ENCODE peak calls at places on chromosomes 16 and 17, in ten cellular contexts. D, H, L, O, B, F, C, U, K and Q are unnamed samples.

GRCh38 chr17:72117470-72117747 is 3.4 kb upstream of the SOX9 start:
- DNase-seq in D (no peak), H (no peak), L (no peak), O (no peak), B (no peak), F (no peak), C (no peak), U (no peak), K (no peak), Q (no peak)

GRCh38 chr17:75570034-75570676 is 17.4 kb upstream of the MYO15B start:
- DNase-seq in D (no peak), H (no peak), L (no peak), O (no peak), B (no peak), F (no peak), C (no peak), U (no peak), K (no peak), Q (no peak)

GRCh38 chr16:81587626-81588160 is 143.1 kb downstream of the CMIP start:
- DNase-seq in D (no peak), H (no peak), L (no peak), O (no peak), B (no peak), F (no peak), C (no peak), U (no peak), K (no peak), Q (no peak)

GRCh38 chr16:89368604-89369249 is 121.6 kb downstream of the ANKRD11 start:
- DNase-seq in D (no peak), H (no peak), L (no peak), O (no peak), B (no peak), F (no peak), C (no peak), U (no peak), K (no peak), Q (no peak)

GRCh38 chr17:18004345-18004744 is 31.7 kb downstream of the DRC3 start:
- DNase-seq in D (no peak), H (no peak), L (no peak), O (peak), B (no peak), F (no peak), C (no peak), U (no peak), K (peak), Q (no peak)

GRCh38 chr17:40895106-40895730 is 10.2 kb upstream of the KRT20 start:
- DNase-seq in D (no peak), H (no peak), L (no peak), O (no peak), B (no peak), F (no peak), C (no peak), U (peak), K (no peak), Q (no peak)

GRCh38 chr17:56172517-56172982 is 19.3 kb downstream of the ANKFN1 start:
- DNase-seq in D (no peak), H (no peak), L (no peak), O (no peak), B (no peak), F (no peak), C (no peak), U (peak), K (no peak), Q (no peak)

GRCh38 chr16:11374255-11374654 is 29.0 kb downstream of the RMI2 start:
- DNase-seq in D (no peak), H (no peak), L (no peak), O (no peak), B (no peak), F (no peak), C (no peak), U (no peak), K (no peak), Q (no peak)

GRCh38 chr16:87461466-87461975 is 31.3 kb downstream of the ZCCHC14 start:
- DNase-seq in D (no peak), H (no peak), L (peak), O (peak), B (peak), F (peak), C (peak), U (no peak), K (peak), Q (no peak)

GRCh38 chr17:6269474-6269873 is 165.4 kb downstream of the AIPL1 start:
- DNase-seq in D (no peak), H (no peak), L (peak), O (peak), B (no peak), F (peak), C (peak), U (peak), K (no peak), Q (no peak)

GRCh38 chr17:49290690-49291326 is 60.2 kb upstream of the PHOSPHO1 start:
- DNase-seq in D (peak), H (no peak), L (no peak), O (peak), B (no peak), F (peak), C (peak), U (peak), K (peak), Q (no peak)

GRCh38 chr17:49760296-49760695 is 3.6 kb downstream of the FAM117A start:
- DNase-seq in D (no peak), H (no peak), L (no peak), O (no peak), B (no peak), F (no peak), C (no peak), U (no peak), K (no peak), Q (no peak)

GRCh38 chr16:87278191-87279093 is 38.8 kb downstream of the C16orf95 start:
- DNase-seq in D (peak), H (no peak), L (peak), O (peak), B (peak), F (peak), C (peak), U (peak), K (peak), Q (no peak)

GRCh38 chr16:69179255-69180010 is 7.5 kb upstream of the SNTB2 start:
- DNase-seq in D (no peak), H (no peak), L (no peak), O (peak), B (peak), F (peak), C (no peak), U (peak), K (no peak), Q (no peak)

GRCh38 chr17:77325826-77326581 is 185.2 kb downstream of the SEC14L1 start:
- DNase-seq in D (no peak), H (no peak), L (no peak), O (peak), B (peak), F (peak), C (peak), U (peak), K (no peak), Q (no peak)

GRCh38 chr16:12503201-12503600 is 300.5 kb downstream of the CPPED1 start:
- DNase-seq in D (no peak), H (no peak), L (no peak), O (no peak), B (no peak), F (no peak), C (no peak), U (no peak), K (peak), Q (no peak)

GRCh38 chr16:75433732-75434413 is 570 bp upstream of the CFDP1 start:
- DNase-seq in D (no peak), H (no peak), L (peak), O (peak), B (peak), F (peak), C (peak), U (peak), K (peak), Q (peak)

GRCh38 chr16:9844361-9844760 is 337.9 kb downstream of the GRIN2A start:
- DNase-seq in D (no peak), H (no peak), L (no peak), O (peak), B (no peak), F (peak), C (no peak), U (peak), K (no peak), Q (no peak)

GRCh38 chr16:82694239-82694874 is 67.6 kb downstream of the CDH13 start:
- DNase-seq in D (no peak), H (no peak), L (no peak), O (peak), B (no peak), F (peak), C (no peak), U (peak), K (no peak), Q (no peak)

GRCh38 chr16:75078886-75079285 is 37.7 kb downstream of the LDHD start:
- DNase-seq in D (no peak), H (no peak), L (no peak), O (no peak), B (no peak), F (no peak), C (no peak), U (no peak), K (no peak), Q (no peak)

GRCh38 chr16:51048544-51048943 is 102.5 kb downstream of the SALL1 start:
- DNase-seq in D (no peak), H (no peak), L (no peak), O (peak), B (no peak), F (no peak), C (no peak), U (peak), K (no peak), Q (no peak)

GRCh38 chr16:55836158-55836611 is 3.3 kb upstream of the CES1 start:
- DNase-seq in D (no peak), H (no peak), L (no peak), O (no peak), B (no peak), F (no peak), C (no peak), U (no peak), K (no peak), Q (no peak)

GRCh38 chr17:78781339-78782304 is at the start of gene CYTH1:
- DNase-seq in D (peak), H (no peak), L (peak), O (peak), B (peak), F (peak), C (peak), U (no peak), K (peak), Q (no peak)

GRCh38 chr17:35087731-35088646 is 24.5 kb upstream of the RFFL start:
- DNase-seq in D (peak), H (no peak), L (peak), O (peak), B (peak), F (peak), C (peak), U (peak), K (peak), Q (no peak)

GRCh38 chr17:30318190-30318589 is 15.7 kb downstream of the TMIGD1 start:
- DNase-seq in D (no peak), H (no peak), L (no peak), O (no peak), B (no peak), F (no peak), C (no peak), U (no peak), K (no peak), Q (no peak)

GRCh38 chr16:70151391-70151790 is 22.2 kb upstream of the CLEC18C start:
- DNase-seq in D (no peak), H (no peak), L (peak), O (no peak), B (no peak), F (no peak), C (no peak), U (no peak), K (no peak), Q (no peak)